ENCODE peak calls at places on chromosomes 7 and 10, in ten cellular contexts. O, V, W, U, X, D, J, A, N and H are unnamed samples. For H3K9me3 and H3K27me3, the result is how much of the 10 kb centered on the place peaks cover.

GRCh38 chr7:15326044-15326644 is 235.7 kb downstream of the AGMO start:
- DNase-seq in O (peak), V (no peak), W (no peak), U (no peak), X (no peak), D (no peak), J (no peak), A (peak), N (no peak), H (no peak)

GRCh38 chr7:121076350-121077164 is 88.0 kb downstream of the CPED1 start:
- DNase-seq in O (peak), V (no peak), W (no peak), U (no peak), X (no peak), D (no peak), J (no peak), A (no peak), N (no peak), H (no peak)

GRCh38 chr10:102674566-102674965 is 30.3 kb downstream of the TRIM8 start:
- DNase-seq in O (no peak), V (no peak), W (no peak), U (peak), X (no peak), D (no peak), J (no peak), A (no peak), N (no peak), H (no peak)

GRCh38 chr10:31808258-31809218 is 120.1 kb downstream of the ARHGAP12 start:
- DNase-seq in O (peak), V (no peak), W (peak), U (peak), X (no peak), D (peak), J (no peak), A (peak), N (no peak), H (peak)

GRCh38 chr7:143279186-143280098 is 5.3 kb upstream of the TMEM139 start:
- DNase-seq in O (no peak), V (no peak), W (no peak), U (peak), X (peak), D (peak), J (no peak), A (peak), N (no peak), H (no peak)

GRCh38 chr7:45882465-45882810 is 5.8 kb upstream of the IGFBP1 start:
- DNase-seq in O (no peak), V (no peak), W (no peak), U (no peak), X (no peak), D (no peak), J (no peak), A (no peak), N (no peak), H (no peak)

GRCh38 chr7:50362712-50363282 is 58.3 kb downstream of the IKZF1 start:
- DNase-seq in O (no peak), V (peak), W (no peak), U (no peak), X (no peak), D (no peak), J (no peak), A (peak), N (no peak), H (no peak)

GRCh38 chr10:110426294-110427153 is 71.2 kb upstream of the DUSP5 start:
- DNase-seq in O (peak), V (no peak), W (no peak), U (no peak), X (no peak), D (peak), J (no peak), A (no peak), N (no peak), H (no peak)

GRCh38 chr7:106542550-106543220 is 118.3 kb downstream of the CCDC71L start:
- DNase-seq in O (peak), V (no peak), W (peak), U (peak), X (peak), D (peak), J (no peak), A (peak), N (peak), H (peak)

GRCh38 chr10:1419796-1420429 is 317.4 kb downstream of the ADARB2 start:
- DNase-seq in O (no peak), V (no peak), W (no peak), U (no peak), X (no peak), D (no peak), J (no peak), A (peak), N (no peak), H (no peak)

GRCh38 chr10:1416456-1417037 is 320.8 kb downstream of the ADARB2 start:
- DNase-seq in O (no peak), V (no peak), W (no peak), U (no peak), X (no peak), D (no peak), J (no peak), A (no peak), N (peak), H (no peak)

GRCh38 chr10:1414893-1415292 is 322.4 kb downstream of the ADARB2 start:
- DNase-seq in O (no peak), V (no peak), W (no peak), U (no peak), X (no peak), D (no peak), J (no peak), A (no peak), N (no peak), H (no peak)

GRCh38 chr10:1418031-1418550 is 319.2 kb downstream of the ADARB2 start:
- DNase-seq in O (no peak), V (no peak), W (no peak), U (no peak), X (no peak), D (no peak), J (no peak), A (no peak), N (peak), H (no peak)

GRCh38 chr10:1417574-1417973 is 319.8 kb downstream of the ADARB2 start:
- DNase-seq in O (no peak), V (no peak), W (no peak), U (no peak), X (no peak), D (no peak), J (no peak), A (no peak), N (peak), H (no peak)
- H3K9me3 ChIP-seq in O (half or more), V (under half), W (under half), U (under half), X (under half), D (under half), J (under half), A (under half), N (under half), H (under half)

GRCh38 chr7:94683066-94683465 is 27.1 kb upstream of the SGCE start:
- DNase-seq in O (no peak), V (no peak), W (no peak), U (no peak), X (no peak), D (no peak), J (no peak), A (no peak), N (no peak), H (no peak)
- H3K27me3 ChIP-seq in O (under half), V (under half), W (under half), U (under half), X (under half), D (under half), J (under half), A (under half), N (under half), H (under half)

GRCh38 chr10:37758074-37758473 is 99.3 kb downstream of the ZNF248 start:
- DNase-seq in O (no peak), V (no peak), W (no peak), U (no peak), X (no peak), D (no peak), J (no peak), A (no peak), N (no peak), H (no peak)
- H3K9me3 ChIP-seq in O (under half), V (under half), W (under half), U (under half), X (under half), D (under half), J (under half), A (under half), N (under half), H (under half)

DNA sequence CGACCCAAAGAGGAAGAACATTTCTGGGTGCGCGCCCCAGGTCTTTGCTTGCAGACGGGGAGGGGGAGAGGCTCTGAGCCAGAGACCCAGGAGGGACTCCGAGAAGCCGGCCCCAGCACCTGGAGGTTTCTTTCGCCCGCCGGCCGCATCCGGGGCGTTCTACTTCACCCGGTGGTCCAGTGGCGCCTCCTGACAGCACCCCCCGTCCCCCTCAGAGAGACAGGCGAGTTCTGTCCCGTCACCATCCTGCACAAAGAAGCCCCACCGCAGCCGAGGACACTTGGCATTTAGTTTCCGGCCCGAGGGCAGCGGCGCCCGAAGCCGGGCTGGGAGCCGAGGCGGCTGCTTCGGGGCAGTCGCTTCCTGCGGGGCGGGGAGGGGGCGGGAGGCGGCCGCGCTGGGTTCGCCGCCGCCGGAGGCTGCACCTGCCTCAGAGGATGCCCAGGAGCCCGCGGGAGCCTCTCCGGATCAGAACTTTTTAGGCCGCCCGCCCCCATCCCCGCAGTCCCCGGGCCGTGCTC is at the start of gene TMEM178B:
- DNase-seq in O (no peak), V (no peak), W (peak), U (peak), X (no peak), D (no peak), J (no peak), A (no peak), N (no peak), H (no peak)
- H3K27me3 ChIP-seq in O (half or more), V (under half), W (under half), U (half or more), X (under half), D (under half), J (half or more), A (under half), N (under half), H (under half)

GRCh38 chr10:42304341-42304740 is 334.0 kb downstream of the ZNF33B start:
- DNase-seq in O (peak), V (no peak), W (no peak), U (peak), X (no peak), D (no peak), J (no peak), A (no peak), N (no peak), H (no peak)
- H3K9me3 ChIP-seq in O (half or more), V (under half), W (under half), U (under half), X (under half), D (half or more), J (half or more), A (under half), N (under half), H (under half)

GRCh38 chr7:128202287-128202957 is 38.7 kb upstream of the LEP start:
- DNase-seq in O (no peak), V (no peak), W (no peak), U (no peak), X (no peak), D (no peak), J (no peak), A (no peak), N (peak), H (no peak)

GRCh38 chr7:128197989-128198580 is 43.0 kb upstream of the LEP start:
- DNase-seq in O (no peak), V (no peak), W (no peak), U (no peak), X (no peak), D (no peak), J (no peak), A (no peak), N (peak), H (no peak)

GRCh38 chr7:128201690-128202085 is 39.4 kb upstream of the LEP start:
- DNase-seq in O (no peak), V (no peak), W (no peak), U (no peak), X (no peak), D (no peak), J (no peak), A (no peak), N (peak), H (no peak)

GRCh38 chr7:128201067-128201689 is 39.9 kb upstream of the LEP start:
- DNase-seq in O (no peak), V (no peak), W (no peak), U (peak), X (no peak), D (no peak), J (no peak), A (no peak), N (peak), H (peak)

GRCh38 chr7:128200376-128200775 is 40.7 kb upstream of the LEP start:
- DNase-seq in O (no peak), V (no peak), W (no peak), U (no peak), X (no peak), D (no peak), J (no peak), A (no peak), N (peak), H (no peak)
- H3K27me3 ChIP-seq in O (half or more), V (under half), W (under half), U (half or more), X (under half), D (half or more), J (half or more), A (under half), N (under half), H (under half)

GRCh38 chr7:116687801-116688201 is 15.8 kb downstream of the MET start:
- DNase-seq in O (peak), V (no peak), W (no peak), U (peak), X (no peak), D (no peak), J (no peak), A (peak), N (no peak), H (no peak)
- H3K9me3 ChIP-seq in O (under half), V (under half), W (under half), U (under half), X (under half), D (under half), J (under half), A (under half), N (under half), H (under half)

DNA sequence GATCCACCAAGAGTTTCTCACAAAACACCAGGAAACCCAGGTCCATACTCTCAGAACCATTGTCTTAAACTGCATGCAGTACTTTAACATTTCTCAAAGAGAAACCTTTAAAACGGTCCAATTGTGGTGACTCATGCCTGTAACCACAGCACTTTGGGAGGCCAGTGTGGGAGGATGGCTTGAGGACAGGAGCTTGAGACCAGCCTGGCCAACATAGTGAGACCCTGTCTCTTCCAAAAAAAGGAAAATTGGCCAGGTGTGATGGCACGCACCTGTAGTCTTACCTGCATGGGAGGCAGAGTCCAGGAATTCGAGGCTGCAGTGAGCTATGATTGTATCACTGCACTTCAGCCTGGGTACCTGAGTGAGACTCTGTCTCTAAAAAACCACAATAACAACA is 97.5 kb upstream of the OIT3 start:
- DNase-seq in O (no peak), V (no peak), W (no peak), U (no peak), X (no peak), D (no peak), J (no peak), A (no peak), N (no peak), H (no peak)
- H3K27me3 ChIP-seq in O (under half), V (under half), W (under half), U (under half), X (under half), D (under half), J (under half), A (under half), N (under half), H (under half)

GRCh38 chr10:128045833-128046120 is 80.4 kb downstream of the MKI67 start:
- DNase-seq in O (no peak), V (no peak), W (no peak), U (no peak), X (no peak), D (no peak), J (no peak), A (no peak), N (no peak), H (no peak)
- H3K9me3 ChIP-seq in O (under half), V (under half), W (under half), U (under half), X (under half), D (under half), J (under half), A (under half), N (under half), H (under half)

GRCh38 chr7:4037877-4038276 is 644.2 kb upstream of the FOXK1 start:
- DNase-seq in O (no peak), V (no peak), W (no peak), U (no peak), X (peak), D (no peak), J (no peak), A (no peak), N (no peak), H (no peak)

GRCh38 chr7:4042402-4042801 is 639.7 kb upstream of the FOXK1 start:
- DNase-seq in O (no peak), V (no peak), W (no peak), U (no peak), X (peak), D (no peak), J (no peak), A (no peak), N (no peak), H (no peak)

GRCh38 chr7:4040031-4040928 is 641.8 kb upstream of the FOXK1 start:
- DNase-seq in O (no peak), V (no peak), W (no peak), U (no peak), X (peak), D (no peak), J (no peak), A (no peak), N (no peak), H (peak)

DNA sequence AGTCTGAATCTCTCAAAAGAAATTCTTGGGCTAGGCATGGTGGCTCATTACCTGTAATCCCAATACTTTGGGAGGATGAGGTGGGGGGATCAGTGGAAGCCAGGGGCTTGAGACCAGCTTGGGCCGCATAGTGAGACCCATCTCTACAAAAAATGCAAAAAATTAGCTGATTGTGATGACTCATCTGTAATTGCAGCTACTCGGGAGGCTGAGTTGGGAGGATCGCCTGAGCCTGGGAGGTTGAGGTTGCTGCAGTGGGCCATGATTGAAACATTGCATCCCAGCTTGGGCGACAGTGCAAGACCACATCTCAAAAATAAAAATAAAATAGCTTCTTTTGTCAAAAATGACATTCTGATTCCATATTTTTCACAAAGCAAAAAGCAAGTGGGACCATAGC is 644.8 kb upstream of the FOXK1 start:
- DNase-seq in O (no peak), V (no peak), W (no peak), U (no peak), X (peak), D (no peak), J (no peak), A (no peak), N (no peak), H (no peak)
- H3K27me3 ChIP-seq in O (under half), V (under half), W (under half), U (under half), X (under half), D (under half), J (under half), A (under half), N (under half), H (under half)